ENCODE peak calls at places on chromosome 16, in five cellular contexts. One of them, this sample, is unnamed.

GRCh38 chr16:21614896-21615295 is 15.5 kb downstream of the METTL9 start:
- DNase-seq in NCI-H524: no peak
- DNase-seq in AG08396: no peak
- DNase-seq in activated CD4-positive, alpha-beta T cell treated with anti-CD3 and anti-CD28 coated beads, Interleukin-2, amount 50 U/mL, for 48 hours: no peak
- DNase-seq in fibroblast of the conjunctiva: no peak
- DNase-seq in this sample: no peak

GRCh38 chr16:28273511-28273910 is 18.8 kb upstream of the SBK1 start:
- DNase-seq in NCI-H524: no peak
- DNase-seq in AG08396: no peak
- DNase-seq in fibroblast of the conjunctiva: no peak
- DNase-seq in activated CD4-positive, alpha-beta T cell treated with anti-CD3 and anti-CD28 coated beads, Interleukin-2, amount 50 U/mL, for 48 hours: no peak
- DNase-seq in this sample: no peak

GRCh38 chr16:85360323-85361277 is 248.3 kb upstream of the CIBAR2 start:
- DNase-seq in activated CD4-positive, alpha-beta T cell treated with anti-CD3 and anti-CD28 coated beads, Interleukin-2, amount 50 U/mL, for 48 hours: no peak
- DNase-seq in NCI-H524: peak; percentile 98
- DNase-seq in fibroblast of the conjunctiva: no peak
- DNase-seq in AG08396: no peak
- DNase-seq in this sample: no peak

GRCh38 chr16:303760-304505 is 21.0 kb downstream of the PDIA2 start:
- DNase-seq in NCI-H524: no peak
- DNase-seq in AG08396: no peak
- DNase-seq in activated CD4-positive, alpha-beta T cell treated with anti-CD3 and anti-CD28 coated beads, Interleukin-2, amount 50 U/mL, for 48 hours: no peak
- DNase-seq in fibroblast of the conjunctiva: no peak
- DNase-seq in this sample: peak; percentile 34

GRCh38 chr16:26988186-26988585 is 78.5 kb upstream of the C16orf82 start:
- DNase-seq in activated CD4-positive, alpha-beta T cell treated with anti-CD3 and anti-CD28 coated beads, Interleukin-2, amount 50 U/mL, for 48 hours: no peak
- DNase-seq in fibroblast of the conjunctiva: no peak
- DNase-seq in NCI-H524: no peak
- DNase-seq in AG08396: no peak
- DNase-seq in this sample: no peak

GRCh38 chr16:82935781-82936180 is 309.0 kb downstream of the CDH13 start:
- DNase-seq in NCI-H524: peak; percentile 69
- DNase-seq in fibroblast of the conjunctiva: no peak
- DNase-seq in AG08396: no peak
- DNase-seq in activated CD4-positive, alpha-beta T cell treated with anti-CD3 and anti-CD28 coated beads, Interleukin-2, amount 50 U/mL, for 48 hours: no peak
- DNase-seq in this sample: no peak

GRCh38 chr16:351804-352520 is 561 bp downstream of the AXIN1 start:
- DNase-seq in AG08396: peak; percentile 58
- DNase-seq in NCI-H524: peak; percentile 41
- DNase-seq in fibroblast of the conjunctiva: no peak
- DNase-seq in activated CD4-positive, alpha-beta T cell treated with anti-CD3 and anti-CD28 coated beads, Interleukin-2, amount 50 U/mL, for 48 hours: no peak
- DNase-seq in this sample: no peak

GRCh38 chr16:5058476-5058875 is 7.3 kb downstream of the C16orf89 start:
- DNase-seq in AG08396: peak; percentile 22
- DNase-seq in NCI-H524: peak; percentile 39
- DNase-seq in fibroblast of the conjunctiva: no peak
- DNase-seq in activated CD4-positive, alpha-beta T cell treated with anti-CD3 and anti-CD28 coated beads, Interleukin-2, amount 50 U/mL, for 48 hours: no peak
- DNase-seq in this sample: no peak

GRCh38 chr16:85995591-85996461 is 96.9 kb downstream of the IRF8 start:
- DNase-seq in fibroblast of the conjunctiva: no peak
- DNase-seq in AG08396: no peak
- DNase-seq in activated CD4-positive, alpha-beta T cell treated with anti-CD3 and anti-CD28 coated beads, Interleukin-2, amount 50 U/mL, for 48 hours: peak; percentile 53
- DNase-seq in NCI-H524: no peak
- DNase-seq in this sample: no peak

GRCh38 chr16:24723663-24724062 is 5.8 kb upstream of the TNRC6A start:
- DNase-seq in activated CD4-positive, alpha-beta T cell treated with anti-CD3 and anti-CD28 coated beads, Interleukin-2, amount 50 U/mL, for 48 hours: no peak
- DNase-seq in AG08396: peak; percentile 29
- DNase-seq in NCI-H524: no peak
- DNase-seq in fibroblast of the conjunctiva: no peak
- DNase-seq in this sample: no peak

GRCh38 chr16:10466861-10467260 is 81.0 kb downstream of the ATF7IP2 start:
- DNase-seq in fibroblast of the conjunctiva: no peak
- DNase-seq in AG08396: no peak
- DNase-seq in NCI-H524: peak; percentile 17
- DNase-seq in activated CD4-positive, alpha-beta T cell treated with anti-CD3 and anti-CD28 coated beads, Interleukin-2, amount 50 U/mL, for 48 hours: no peak
- DNase-seq in this sample: no peak

GRCh38 chr16:65510850-65511249 is 389.0 kb upstream of the CDH11 start:
- DNase-seq in activated CD4-positive, alpha-beta T cell treated with anti-CD3 and anti-CD28 coated beads, Interleukin-2, amount 50 U/mL, for 48 hours: no peak
- DNase-seq in fibroblast of the conjunctiva: no peak
- DNase-seq in AG08396: no peak
- DNase-seq in NCI-H524: no peak
- DNase-seq in this sample: no peak

GRCh38 chr16:88617268-88618031 is 20.9 kb upstream of the IL17C start:
- DNase-seq in AG08396: no peak
- DNase-seq in fibroblast of the conjunctiva: no peak
- DNase-seq in activated CD4-positive, alpha-beta T cell treated with anti-CD3 and anti-CD28 coated beads, Interleukin-2, amount 50 U/mL, for 48 hours: no peak
- DNase-seq in NCI-H524: no peak
- DNase-seq in this sample: no peak

GRCh38 chr16:15900901-15901465 is 12.6 kb upstream of the CEP20 start:
- DNase-seq in AG08396: no peak
- DNase-seq in NCI-H524: no peak
- DNase-seq in fibroblast of the conjunctiva: no peak
- DNase-seq in activated CD4-positive, alpha-beta T cell treated with anti-CD3 and anti-CD28 coated beads, Interleukin-2, amount 50 U/mL, for 48 hours: no peak
- DNase-seq in this sample: no peak

GRCh38 chr16:9778879-9779278 is 403.3 kb downstream of the GRIN2A start:
- DNase-seq in activated CD4-positive, alpha-beta T cell treated with anti-CD3 and anti-CD28 coated beads, Interleukin-2, amount 50 U/mL, for 48 hours: no peak
- DNase-seq in AG08396: no peak
- DNase-seq in fibroblast of the conjunctiva: no peak
- DNase-seq in NCI-H524: no peak
- DNase-seq in this sample: no peak

GRCh38 chr16:49739381-49739780 is 116.5 kb downstream of the ZNF423 start:
- DNase-seq in activated CD4-positive, alpha-beta T cell treated with anti-CD3 and anti-CD28 coated beads, Interleukin-2, amount 50 U/mL, for 48 hours: no peak
- DNase-seq in fibroblast of the conjunctiva: no peak
- DNase-seq in AG08396: no peak
- DNase-seq in NCI-H524: peak; percentile 54
- DNase-seq in this sample: no peak